ENCODE peak calls at places on chromosomes 5 and 9, in four cellular contexts. V, Q, Y and O are unnamed samples.

GRCh38 chr9:96460877-96461276 is 10.9 kb downstream of the HABP4 start:
- DNase-seq in V (no peak), Q (peak), Y (no peak), O (peak)

GRCh38 chr5:143432658-143433239 is 29.3 kb upstream of the NR3C1 start:
- DNase-seq in V (no peak), Q (no peak), Y (no peak), O (peak)

GRCh38 chr9:135240222-135240621 is 152.8 kb downstream of the OLFM1 start:
- DNase-seq in V (no peak), Q (no peak), Y (no peak), O (no peak)

GRCh38 chr9:132372177-132373095 is 17.6 kb upstream of the SETX start:
- DNase-seq in V (peak), Q (no peak), Y (no peak), O (no peak)

GRCh38 chr9:129773262-129774048 is 20.6 kb upstream of the PTGES start:
- DNase-seq in V (no peak), Q (peak), Y (no peak), O (no peak)

GRCh38 chr9:96217358-96217755 is 84.6 kb downstream of the HSD17B3 start:
- DNase-seq in V (no peak), Q (no peak), Y (no peak), O (no peak)

GRCh38 chr9:96420468-96421219 is 2.5 kb upstream of the ZNF367 start:
- DNase-seq in V (no peak), Q (peak), Y (no peak), O (peak)

GRCh38 chr5:33336911-33337620 is 103.7 kb upstream of the TARS1 start:
- DNase-seq in V (no peak), Q (no peak), Y (no peak), O (no peak)

GRCh38 chr5:133423031-133423617 is 189.2 kb downstream of the FSTL4 start:
- DNase-seq in V (no peak), Q (no peak), Y (no peak), O (no peak)

GRCh38 chr9:129347323-129348120 is 169.5 kb upstream of the IER5L start:
- DNase-seq in V (no peak), Q (peak), Y (no peak), O (no peak)

GRCh38 chr9:88425538-88425950 is 37.3 kb downstream of the SPIN1 start:
- DNase-seq in V (no peak), Q (no peak), Y (no peak), O (no peak)

GRCh38 chr5:40409600-40409999 is 270.1 kb upstream of the PTGER4 start:
- DNase-seq in V (no peak), Q (no peak), Y (no peak), O (no peak)

GRCh38 chr5:56530031-56530430 is 285.3 kb upstream of the MAP3K1 start:
- DNase-seq in V (no peak), Q (no peak), Y (no peak), O (no peak)

GRCh38 chr5:94274684-94275083 is 343.7 kb downstream of the KIAA0825 start:
- DNase-seq in V (no peak), Q (no peak), Y (no peak), O (no peak)

GRCh38 chr9:18795947-18796705 is 236.9 kb downstream of the SAXO1 start:
- DNase-seq in V (no peak), Q (peak), Y (no peak), O (peak)

GRCh38 chr5:96881511-96882115 is 5.3 kb downstream of the ERAP2 start:
- DNase-seq in V (no peak), Q (no peak), Y (no peak), O (no peak)

GRCh38 chr5:181211208-181211607 is 6.2 kb upstream of the TRIM7 start:
- DNase-seq in V (no peak), Q (no peak), Y (no peak), O (no peak)

GRCh38 chr5:135650081-135650480 is 71.3 kb upstream of the CXCL14 start:
- DNase-seq in V (no peak), Q (no peak), Y (no peak), O (no peak)